ENCODE peak calls at places on chromosome 1, in eight cellular contexts. Y is Calu3, N is Ammon's horn, J is DMS153, S is ovary, H is lower leg skin, D is left ventricle myocardium superior, C is HCT116. M is an unnamed sample.

GRCh38 chr1:187877220-187877619 is 1048.5 kb downstream of the PLA2G4A start:
- DNase-seq in Y (no peak), N (no peak), J (peak), S (no peak), H (no peak), D (no peak), C (no peak), M (no peak)

GRCh38 chr1:201222125-201222524 is 31.5 kb downstream of the IGFN1 start:
- DNase-seq in Y (no peak), N (no peak), J (no peak), S (no peak), H (peak), D (no peak), C (no peak), M (no peak)

GRCh38 chr1:181396811-181397210 is 86.5 kb upstream of the CACNA1E start:
- DNase-seq in Y (no peak), N (no peak), J (no peak), S (no peak), H (no peak), D (no peak), C (no peak), M (no peak)

GRCh38 chr1:228939001-228939691 is 203.9 kb downstream of the RHOU start:
- DNase-seq in Y (no peak), N (no peak), J (no peak), S (no peak), H (peak), D (no peak), C (no peak), M (no peak)

GRCh38 chr1:202233171-202233570 is 39.6 kb downstream of the LGR6 start:
- DNase-seq in Y (no peak), N (no peak), J (no peak), S (no peak), H (no peak), D (no peak), C (no peak), M (no peak)

GRCh38 chr1:48202030-48202752 is 20.3 kb upstream of the SLC5A9 start:
- DNase-seq in Y (peak), N (peak), J (peak), S (peak), H (peak), D (peak), C (peak), M (no peak)

GRCh38 chr1:154453577-154454352 is 48.3 kb upstream of the TDRD10 start:
- DNase-seq in Y (no peak), N (no peak), J (peak), S (no peak), H (no peak), D (no peak), C (no peak), M (no peak)

GRCh38 chr1:67855944-67856343 is 22.7 kb upstream of the GNG12 start:
- DNase-seq in Y (no peak), N (no peak), J (peak), S (no peak), H (no peak), D (no peak), C (no peak), M (no peak)

GRCh38 chr1:60874703-60875102 is 207.7 kb upstream of the NFIA start:
- DNase-seq in Y (peak), N (no peak), J (no peak), S (no peak), H (no peak), D (no peak), C (peak), M (no peak)

GRCh38 chr1:182087304-182087703 is 25.8 kb upstream of the ZNF648 start:
- DNase-seq in Y (no peak), N (no peak), J (no peak), S (no peak), H (no peak), D (no peak), C (no peak), M (no peak)

GRCh38 chr1:1092890-1093609 is 18.9 kb upstream of the RNF223 start:
- DNase-seq in Y (no peak), N (no peak), J (no peak), S (no peak), H (peak), D (no peak), C (no peak), M (no peak)

GRCh38 chr1:160810486-160810885 is 14.5 kb downstream of the LY9 start:
- DNase-seq in Y (no peak), N (no peak), J (no peak), S (no peak), H (no peak), D (no peak), C (no peak), M (no peak)

GRCh38 chr1:56978819-56979218 is 13.0 kb upstream of the C8B start:
- DNase-seq in Y (no peak), N (no peak), J (no peak), S (no peak), H (no peak), D (no peak), C (no peak), M (no peak)

GRCh38 chr1:86981482-86982311 is 67.3 kb downstream of the HS2ST1 start:
- DNase-seq in Y (no peak), N (no peak), J (no peak), S (no peak), H (no peak), D (peak), C (no peak), M (no peak)

M was measured in suprapubic skin.